ENCODE peak calls at places on chromosomes 7 and 10, in nine cellular contexts. G is suprapubic skin, D is foreskin keratinocyte, E is adrenal gland, O is body of pancreas, C is fibroblast of lung, H is brain microvascular endothelial cell, P is mammary epithelial cell, I is PC-9. K is an unnamed sample. For H3K27me3, the result is how much of the 10 kb centered on the place peaks cover.

GRCh38 chr10:123262456-123262855 is 108.3 kb downstream of the BUB3 start:
- DNase-seq in P (no peak), G (no peak), E (no peak), C (no peak), O (no peak), D (no peak), I (no peak), H (no peak), K (no peak)

GRCh38 chr10:34163075-34163905 is 651.8 kb downstream of the PARD3 start:
- DNase-seq in H (no peak), E (no peak), C (peak), P (no peak), G (no peak), O (no peak), I (no peak), D (no peak), K (no peak)

GRCh38 chr10:96588601-96589419 is 2.0 kb upstream of the TM9SF3 start:
- DNase-seq in I (no peak), E (no peak), G (no peak), P (peak), C (peak), D (peak), H (no peak), O (no peak), K (no peak)

GRCh38 chr7:35694161-35694783 is 663 bp downstream of the HERPUD2 start:
- DNase-seq in D (no peak), E (peak), O (no peak), P (peak), H (peak), I (no peak), C (peak), G (peak), K (peak)

GRCh38 chr7:100612730-100613446 is 548 bp downstream of the MOSPD3 start:
- DNase-seq in G (no peak), H (no peak), E (peak), I (no peak), O (peak), D (no peak), C (no peak), P (no peak), K (no peak)

GRCh38 chr7:22156205-22156604 is 200.7 kb downstream of the RAPGEF5 start:
- DNase-seq in E (no peak), I (no peak), O (no peak), D (peak), G (no peak), C (peak), P (peak), H (peak), K (no peak)

GRCh38 chr10:58508316-58508715 is 4.4 kb upstream of the BICC1 start:
- DNase-seq in P (peak), D (no peak), G (no peak), I (no peak), C (peak), H (no peak), O (no peak), E (no peak), K (no peak)

GRCh38 chr10:72515455-72515854 is 110.4 kb downstream of the MICU1 start:
- DNase-seq in O (no peak), C (no peak), H (no peak), P (no peak), D (no peak), G (no peak), E (no peak), I (no peak), K (no peak)

GRCh38 chr10:82759050-82759449 is 884.1 kb downstream of the NRG3 start:
- DNase-seq in G (no peak), E (no peak), D (no peak), C (no peak), I (no peak), H (no peak), P (no peak), O (no peak), K (no peak)

GRCh38 chr10:35870665-35871310 is 228.7 kb upstream of the FZD8 start:
- DNase-seq in E (no peak), H (no peak), P (no peak), C (no peak), D (no peak), G (no peak), I (no peak), O (no peak), K (no peak)

GRCh38 chr10:13743101-13743693 is 156.4 kb downstream of the PRPF18 start:
- DNase-seq in C (peak), E (peak), P (no peak), G (no peak), O (no peak), H (peak), I (no peak), D (no peak), K (no peak)

GRCh38 chr7:2687338-2687869 is 598 bp upstream of the AMZ1 start:
- DNase-seq in H (peak), P (no peak), C (peak), I (no peak), G (no peak), E (no peak), D (no peak), O (no peak), K (no peak)

GRCh38 chr10:42816917-42817316 is 34.3 kb downstream of the BMS1 start:
- DNase-seq in H (no peak), O (no peak), P (no peak), E (no peak), G (no peak), C (no peak), I (no peak), D (no peak), K (no peak)

GRCh38 chr10:21600804-21601512 is 66.9 kb downstream of the MLLT10 start:
- DNase-seq in C (peak), O (no peak), G (no peak), E (no peak), H (no peak), D (peak), I (no peak), P (peak), K (no peak)

GRCh38 chr10:21604651-21605050 is 70.6 kb downstream of the MLLT10 start:
- DNase-seq in P (no peak), D (no peak), H (no peak), I (no peak), E (no peak), O (no peak), G (no peak), C (no peak), K (no peak)

GRCh38 chr10:21603721-21604120 is 69.7 kb downstream of the MLLT10 start:
- DNase-seq in P (no peak), H (no peak), D (no peak), G (no peak), I (no peak), O (no peak), E (no peak), C (no peak), K (no peak)

GRCh38 chr10:21602313-21602712 is 68.3 kb downstream of the MLLT10 start:
- DNase-seq in E (no peak), O (no peak), C (peak), P (no peak), G (no peak), I (no peak), D (no peak), H (no peak), K (no peak)

GRCh38 chr10:21599582-21599981 is 65.5 kb downstream of the MLLT10 start:
- DNase-seq in P (no peak), E (no peak), C (peak), O (no peak), I (no peak), G (no peak), H (no peak), D (no peak), K (no peak)
- TF ChIP-seq CTCF in P (no peak), E (no peak), C (no peak), O (no peak), I (no peak), G (no peak), H (no peak), D (no peak), K (no peak)

GRCh38 chr10:101216207-101216607 is 13.1 kb downstream of the LBX1 start:
- DNase-seq in H (no peak), G (no peak), E (no peak), D (no peak), I (no peak), C (no peak), P (no peak), O (no peak), K (no peak)
- H3K27me3 ChIP-seq in H (half or more), G (half or more), E (half or more), D (half or more), I (under half), C (half or more), P (under half), O (half or more), K (under half)

DNA sequence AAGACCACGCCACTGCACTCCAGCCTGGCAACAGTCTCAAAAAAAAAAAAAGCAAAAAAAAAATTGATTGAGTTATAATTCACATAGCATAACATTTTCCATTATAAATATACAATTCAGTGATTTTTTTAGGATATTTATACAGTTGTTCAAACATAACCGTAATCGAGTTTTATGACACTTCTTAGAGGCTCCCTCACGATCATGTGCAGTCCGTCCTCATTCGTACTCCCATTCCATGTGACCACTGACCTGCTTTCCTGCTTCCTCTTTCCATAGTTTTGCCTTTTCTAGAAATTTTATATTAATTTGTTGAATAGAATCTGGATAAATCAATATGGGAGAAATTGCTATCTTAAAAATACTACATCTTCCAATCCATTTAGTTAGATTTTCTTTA is 45.7 kb downstream of the VTI1A start:
- DNase-seq in I (no peak), G (no peak), D (no peak), P (no peak), E (no peak), C (no peak), O (no peak), H (no peak), K (no peak)
- TF ChIP-seq CTCF in I (no peak), G (no peak), D (no peak), P (no peak), E (no peak), C (no peak), O (no peak), H (no peak), K (no peak)

GRCh38 chr10:22557321-22557720 is 157.1 kb downstream of the PIP4K2A start:
- DNase-seq in C (no peak), H (no peak), P (no peak), D (no peak), E (no peak), G (no peak), O (no peak), I (no peak), K (no peak)

GRCh38 chr10:22553452-22553995 is 160.9 kb downstream of the PIP4K2A start:
- DNase-seq in I (no peak), G (no peak), P (no peak), E (no peak), D (no peak), O (no peak), C (no peak), H (no peak), K (no peak)

GRCh38 chr10:22554481-22555182 is 159.7 kb downstream of the PIP4K2A start:
- DNase-seq in D (no peak), P (no peak), H (peak), G (no peak), O (peak), E (peak), I (no peak), C (peak), K (no peak)

GRCh38 chr10:22552888-22553378 is 161.4 kb downstream of the PIP4K2A start:
- DNase-seq in P (no peak), E (no peak), D (no peak), I (no peak), G (no peak), H (no peak), C (peak), O (no peak), K (no peak)

GRCh38 chr10:22556774-22557173 is 157.6 kb downstream of the PIP4K2A start:
- DNase-seq in H (no peak), O (no peak), G (no peak), C (no peak), D (no peak), P (no peak), E (no peak), I (no peak), K (no peak)
- H3K27me3 ChIP-seq in H (under half), O (under half), G (under half), C (under half), D (under half), P (under half), E (under half), I (under half), K (under half)

GRCh38 chr7:96131525-96131924 is 190.4 kb downstream of the SLC25A13 start:
- DNase-seq in G (no peak), D (no peak), O (no peak), I (no peak), H (no peak), P (no peak), C (no peak), E (no peak), K (no peak)
- TF ChIP-seq CTCF in G (no peak), D (no peak), O (no peak), I (no peak), H (no peak), P (no peak), C (no peak), E (no peak), K (peak)